ENCODE peak calls at places on chromosome 7, in six cellular contexts. X is naive thymus-derived CD8-positive, alpha-beta T cell; Y is NCI-H1092 treated with DMSO at 0.1 percent for 48 hours; J is cardiac muscle cell; R is stimulated activated CD8-positive, alpha-beta memory T cell treated with anti-CD3 and anti-CD28 coated beads, Interleukin-15, amount 100 ng/mL, for 24 hours; E is Right ventricle myocardium superior. Q is an unnamed sample.

GRCh38 chr7:136128050-136128449 is 150.9 kb upstream of the MTPN start:
- DNase-seq in X (no peak), Y (no peak), J (no peak), R (no peak), E (no peak), Q (no peak)

GRCh38 chr7:116193329-116194087 is 16.8 kb upstream of the TES start:
- DNase-seq in X (no peak), Y (peak; percentile 19), J (no peak), R (no peak), E (no peak), Q (no peak)

GRCh38 chr7:41943098-41943577 is 240.2 kb upstream of the INHBA start:
- DNase-seq in X (peak; percentile 61), Y (peak; percentile 28), J (peak; percentile 85), R (peak; percentile 53), E (peak; percentile 88), Q (peak; percentile 85)

GRCh38 chr7:149833495-149834130 is 4.6 kb upstream of the ZNF862 start:
- DNase-seq in X (no peak), Y (no peak), J (no peak), R (no peak), E (no peak), Q (no peak)

GRCh38 chr7:154431045-154431444 is 378.8 kb downstream of the DPP6 start:
- DNase-seq in X (no peak), Y (no peak), J (no peak), R (no peak), E (no peak), Q (no peak)

GRCh38 chr7:76512941-76513816 is 2.8 kb downstream of the UPK3B start:
- DNase-seq in X (no peak), Y (no peak), J (peak; percentile 19), R (no peak), E (no peak), Q (peak; percentile 50)

GRCh38 chr7:123553159-123553558 is 4.5 kb downstream of the NDUFA5 start:
- DNase-seq in X (no peak), Y (no peak), J (no peak), R (no peak), E (no peak), Q (no peak)

GRCh38 chr7:110347091-110347490 is 743.8 kb upstream of the LRRN3 start:
- DNase-seq in X (no peak), Y (peak; percentile 68), J (no peak), R (no peak), E (no peak), Q (no peak)

GRCh38 chr7:27113991-27114866 is 11.7 kb upstream of the HOXA2 start:
- DNase-seq in X (no peak), Y (no peak), J (no peak), R (no peak), E (no peak), Q (no peak)

GRCh38 chr7:22001345-22002004 is 55.8 kb upstream of the CDCA7L start:
- DNase-seq in X (no peak), Y (peak; percentile 66), J (peak; percentile 82), R (no peak), E (no peak), Q (peak; percentile 77)

GRCh38 chr7:40282858-40283257 is 148.1 kb downstream of the SUGCT start:
- DNase-seq in X (no peak), Y (no peak), J (no peak), R (no peak), E (no peak), Q (peak; percentile 48)

GRCh38 chr7:75995996-75996395 is 1.6 kb upstream of the TMEM120A start:
- DNase-seq in X (no peak), Y (no peak), J (no peak), R (no peak), E (peak; percentile 26), Q (no peak)

GRCh38 chr7:149494738-149495368 is 2.8 kb downstream of the ZNF746 start:
- DNase-seq in X (no peak), Y (no peak), J (peak; percentile 72), R (no peak), E (no peak), Q (no peak)

GRCh38 chr7:66353547-66353946 is 148.4 kb downstream of the TPST1 start:
- DNase-seq in X (no peak), Y (no peak), J (peak; percentile 92), R (no peak), E (no peak), Q (no peak)

GRCh38 chr7:135183478-135183877 is 13.0 kb upstream of the CYREN start:
- DNase-seq in X (no peak), Y (no peak), J (no peak), R (no peak), E (no peak), Q (no peak)

GRCh38 chr7:96508371-96508770 is 186.5 kb upstream of the SLC25A13 start:
- DNase-seq in X (no peak), Y (peak; percentile 29), J (peak; percentile 6), R (no peak), E (no peak), Q (no peak)

GRCh38 chr7:85673881-85674280 is 487.0 kb upstream of the SEMA3D start:
- DNase-seq in X (no peak), Y (no peak), J (no peak), R (no peak), E (no peak), Q (no peak)

GRCh38 chr7:98703916-98704315 is 86.8 kb downstream of the NPTX2 start:
- DNase-seq in X (no peak), Y (no peak), J (no peak), R (no peak), E (no peak), Q (peak; percentile 3)

GRCh38 chr7:148584154-148584827 is 6.3 kb upstream of the C7orf33 start:
- DNase-seq in X (no peak), Y (no peak), J (no peak), R (no peak), E (no peak), Q (no peak)

GRCh38 chr7:124655990-124656389 is 109.6 kb downstream of the GPR37 start:
- DNase-seq in X (no peak), Y (peak; percentile 76), J (no peak), R (no peak), E (no peak), Q (no peak)

GRCh38 chr7:1537631-1538412 is 7.3 kb downstream of the MAFK start:
- DNase-seq in X (no peak), Y (no peak), J (peak; percentile 99), R (no peak), E (peak; percentile 95), Q (no peak)

GRCh38 chr7:80151274-80151665 is 16.6 kb downstream of the GNAI1 start:
- DNase-seq in X (no peak), Y (no peak), J (peak; percentile 57), R (no peak), E (no peak), Q (no peak)

GRCh38 chr7:25012254-25012653 is 32.3 kb upstream of the OSBPL3 start:
- DNase-seq in X (no peak), Y (no peak), J (no peak), R (no peak), E (no peak), Q (no peak)

GRCh38 chr7:82175319-82175718 is 268.3 kb downstream of the CACNA2D1 start:
- DNase-seq in X (no peak), Y (no peak), J (no peak), R (no peak), E (no peak), Q (no peak)

GRCh38 chr7:12851841-12852240 is 164.4 kb downstream of the ARL4A start:
- DNase-seq in X (no peak), Y (no peak), J (peak; percentile 41), R (no peak), E (no peak), Q (no peak)

GRCh38 chr7:149229526-149229925 is 9.9 kb upstream of the ZNF212 start:
- DNase-seq in X (no peak), Y (no peak), J (no peak), R (no peak), E (no peak), Q (no peak)

GRCh38 chr7:100483101-100483727 is 513 bp upstream of the NYAP1 start:
- DNase-seq in X (peak; percentile 82), Y (peak; percentile 66), J (peak; percentile 65), R (peak; percentile 84), E (peak; percentile 85), Q (peak; percentile 53)

GRCh38 chr7:44881610-44882009 is 3.7 kb downstream of the PURB start:
- DNase-seq in X (no peak), Y (no peak), J (peak; percentile 83), R (no peak), E (no peak), Q (no peak)

GRCh38 chr7:142516038-142516501 is 233.2 kb upstream of the PRSS1 start:
- DNase-seq in X (peak; percentile 33), Y (peak; percentile 46), J (peak; percentile 79), R (no peak), E (no peak), Q (peak; percentile 68)

GRCh38 chr7:140327261-140327661 is 71.1 kb downstream of the SLC37A3 start:
- DNase-seq in X (no peak), Y (no peak), J (no peak), R (no peak), E (no peak), Q (no peak)

GRCh38 chr7:106987777-106988176 is 56.7 kb upstream of the PRKAR2B start:
- DNase-seq in X (no peak), Y (no peak), J (no peak), R (no peak), E (no peak), Q (no peak)

GRCh38 chr7:3573151-3573550 is 272.1 kb downstream of the SDK1 start:
- DNase-seq in X (no peak), Y (no peak), J (no peak), R (no peak), E (no peak), Q (no peak)

GRCh38 chr7:31253486-31253885 is 87.0 kb downstream of the NEUROD6 start:
- DNase-seq in X (no peak), Y (no peak), J (no peak), R (no peak), E (no peak), Q (no peak)